ENCODE peak calls at places on chromosomes 16 and 17, in five cellular contexts. One of them, this sample, is unnamed.
A peak's percentile ranks its signal among the peaks of the same experiment; 100 is the strongest.

GRCh38 chr17:82528484-82529265 is 9.1 kb downstream of the FOXK2 start:
- DNase-seq in body of pancreas: peak; percentile 64
- DNase-seq in activated T-helper 1 cell treated with Interleukin-2 at 50 U/mL for 16 hours: no peak
- DNase-seq in Right ventricle myocardium superior: peak; percentile 75
- DNase-seq in activated CD4-positive, CD25-positive, alpha-beta regulatory T cell: no peak
- DNase-seq in this sample: peak; percentile 21

GRCh38 chr17:3558603-3559269 is 1.1 kb upstream of the TRPV3 start:
- DNase-seq in Right ventricle myocardium superior: peak; percentile 32
- DNase-seq in activated CD4-positive, CD25-positive, alpha-beta regulatory T cell: peak; percentile 13
- DNase-seq in activated T-helper 1 cell treated with Interleukin-2 at 50 U/mL for 16 hours: peak; percentile 17
- DNase-seq in body of pancreas: peak; percentile 25
- DNase-seq in this sample: no peak

GRCh38 chr17:19338031-19338990 is 24.2 kb downstream of the B9D1 start:
- DNase-seq in activated CD4-positive, CD25-positive, alpha-beta regulatory T cell: peak; percentile 34
- DNase-seq in activated T-helper 1 cell treated with Interleukin-2 at 50 U/mL for 16 hours: peak; percentile 38
- DNase-seq in Right ventricle myocardium superior: peak; percentile 79
- DNase-seq in body of pancreas: peak; percentile 89
- DNase-seq in this sample: peak; percentile 63

GRCh38 chr17:72358465-72358864 is 237.6 kb downstream of the SOX9 start:
- DNase-seq in activated T-helper 1 cell treated with Interleukin-2 at 50 U/mL for 16 hours: no peak
- DNase-seq in activated CD4-positive, CD25-positive, alpha-beta regulatory T cell: no peak
- DNase-seq in Right ventricle myocardium superior: no peak
- DNase-seq in body of pancreas: no peak
- DNase-seq in this sample: no peak

GRCh38 chr17:35073183-35073790 is 9.8 kb upstream of the RFFL start:
- DNase-seq in activated CD4-positive, CD25-positive, alpha-beta regulatory T cell: no peak
- DNase-seq in Right ventricle myocardium superior: no peak
- DNase-seq in body of pancreas: no peak
- DNase-seq in activated T-helper 1 cell treated with Interleukin-2 at 50 U/mL for 16 hours: no peak
- DNase-seq in this sample: no peak

GRCh38 chr17:28575126-28575795 is 1.4 kb downstream of the ALDOC start:
- DNase-seq in Right ventricle myocardium superior: peak; percentile 85
- DNase-seq in body of pancreas: no peak
- DNase-seq in activated T-helper 1 cell treated with Interleukin-2 at 50 U/mL for 16 hours: no peak
- DNase-seq in activated CD4-positive, CD25-positive, alpha-beta regulatory T cell: no peak
- DNase-seq in this sample: no peak

GRCh38 chr16:49495151-49495566 is 121.6 kb downstream of the C16orf78 start:
- DNase-seq in activated T-helper 1 cell treated with Interleukin-2 at 50 U/mL for 16 hours: no peak
- DNase-seq in Right ventricle myocardium superior: no peak
- DNase-seq in activated CD4-positive, CD25-positive, alpha-beta regulatory T cell: no peak
- DNase-seq in body of pancreas: no peak
- DNase-seq in this sample: no peak

GRCh38 chr16:88287219-88287618 is 95.5 kb upstream of the ZNF469 start:
- DNase-seq in body of pancreas: no peak
- DNase-seq in activated CD4-positive, CD25-positive, alpha-beta regulatory T cell: no peak
- DNase-seq in Right ventricle myocardium superior: no peak
- DNase-seq in activated T-helper 1 cell treated with Interleukin-2 at 50 U/mL for 16 hours: no peak
- DNase-seq in this sample: no peak

GRCh38 chr16:4386951-4387565 is 15.4 kb downstream of the VASN start:
- DNase-seq in activated CD4-positive, CD25-positive, alpha-beta regulatory T cell: no peak
- DNase-seq in Right ventricle myocardium superior: no peak
- DNase-seq in activated T-helper 1 cell treated with Interleukin-2 at 50 U/mL for 16 hours: no peak
- DNase-seq in body of pancreas: no peak
- DNase-seq in this sample: no peak

GRCh38 chr16:24525970-24526559 is 13.3 kb upstream of the RBBP6 start:
- DNase-seq in activated T-helper 1 cell treated with Interleukin-2 at 50 U/mL for 16 hours: no peak
- DNase-seq in Right ventricle myocardium superior: no peak
- DNase-seq in activated CD4-positive, CD25-positive, alpha-beta regulatory T cell: no peak
- DNase-seq in body of pancreas: peak; percentile 34
- DNase-seq in this sample: peak; percentile 23

GRCh38 chr17:76200354-76200753 is 39.9 kb downstream of the RNF157 start:
- DNase-seq in activated T-helper 1 cell treated with Interleukin-2 at 50 U/mL for 16 hours: no peak
- DNase-seq in activated CD4-positive, CD25-positive, alpha-beta regulatory T cell: no peak
- DNase-seq in body of pancreas: no peak
- DNase-seq in Right ventricle myocardium superior: no peak
- DNase-seq in this sample: no peak

GRCh38 chr17:60630352-60630751 is 30.4 kb downstream of the PPM1D start:
- DNase-seq in activated CD4-positive, CD25-positive, alpha-beta regulatory T cell: no peak
- DNase-seq in Right ventricle myocardium superior: peak; percentile 53
- DNase-seq in activated T-helper 1 cell treated with Interleukin-2 at 50 U/mL for 16 hours: no peak
- DNase-seq in body of pancreas: peak; percentile 18
- DNase-seq in this sample: no peak

GRCh38 chr17:65587602-65588193 is 26.2 kb upstream of the AXIN2 start:
- DNase-seq in body of pancreas: no peak
- DNase-seq in Right ventricle myocardium superior: peak; percentile 46
- DNase-seq in activated CD4-positive, CD25-positive, alpha-beta regulatory T cell: no peak
- DNase-seq in activated T-helper 1 cell treated with Interleukin-2 at 50 U/mL for 16 hours: no peak
- DNase-seq in this sample: no peak

GRCh38 chr16:65487231-65487630 is 365.4 kb upstream of the CDH11 start:
- DNase-seq in activated CD4-positive, CD25-positive, alpha-beta regulatory T cell: no peak
- DNase-seq in activated T-helper 1 cell treated with Interleukin-2 at 50 U/mL for 16 hours: no peak
- DNase-seq in body of pancreas: no peak
- DNase-seq in Right ventricle myocardium superior: no peak
- DNase-seq in this sample: no peak

GRCh38 chr17:77865109-77865611 is 93.3 kb upstream of the TNRC6C start:
- DNase-seq in Right ventricle myocardium superior: no peak
- DNase-seq in activated T-helper 1 cell treated with Interleukin-2 at 50 U/mL for 16 hours: no peak
- DNase-seq in activated CD4-positive, CD25-positive, alpha-beta regulatory T cell: no peak
- DNase-seq in body of pancreas: no peak
- DNase-seq in this sample: no peak

GRCh38 chr17:1737531-1738291 is 5.0 kb upstream of the SERPINF2 start:
- DNase-seq in activated CD4-positive, CD25-positive, alpha-beta regulatory T cell: no peak
- DNase-seq in Right ventricle myocardium superior: no peak
- DNase-seq in activated T-helper 1 cell treated with Interleukin-2 at 50 U/mL for 16 hours: no peak
- DNase-seq in body of pancreas: no peak
- DNase-seq in this sample: no peak

GRCh38 chr17:19744922-19745757 is 3.0 kb downstream of the ALDH3A1 start:
- DNase-seq in activated CD4-positive, CD25-positive, alpha-beta regulatory T cell: peak; percentile 73
- DNase-seq in Right ventricle myocardium superior: peak; percentile 96
- DNase-seq in body of pancreas: peak; percentile 96
- DNase-seq in activated T-helper 1 cell treated with Interleukin-2 at 50 U/mL for 16 hours: peak; percentile 70
- DNase-seq in this sample: peak; percentile 88

GRCh38 chr17:30376621-30377452 is 1.9 kb upstream of the CPD start:
- DNase-seq in Right ventricle myocardium superior: peak; percentile 66
- DNase-seq in body of pancreas: peak; percentile 39
- DNase-seq in activated CD4-positive, CD25-positive, alpha-beta regulatory T cell: no peak
- DNase-seq in activated T-helper 1 cell treated with Interleukin-2 at 50 U/mL for 16 hours: no peak
- DNase-seq in this sample: no peak

GRCh38 chr16:57994361-57994760 is 6.1 kb downstream of the ZNF319 start:
- DNase-seq in Right ventricle myocardium superior: no peak
- DNase-seq in activated CD4-positive, CD25-positive, alpha-beta regulatory T cell: no peak
- DNase-seq in body of pancreas: no peak
- DNase-seq in activated T-helper 1 cell treated with Interleukin-2 at 50 U/mL for 16 hours: no peak
- DNase-seq in this sample: no peak

GRCh38 chr17:48043171-48043570 is 5.0 kb upstream of the NFE2L1 start:
- DNase-seq in body of pancreas: no peak
- DNase-seq in activated CD4-positive, CD25-positive, alpha-beta regulatory T cell: no peak
- DNase-seq in activated T-helper 1 cell treated with Interleukin-2 at 50 U/mL for 16 hours: no peak
- DNase-seq in Right ventricle myocardium superior: no peak
- DNase-seq in this sample: no peak

GRCh38 chr16:56625140-56625942 is at the start of gene MT1E:
- DNase-seq in body of pancreas: peak; percentile 96
- DNase-seq in Right ventricle myocardium superior: peak; percentile 92
- DNase-seq in activated T-helper 1 cell treated with Interleukin-2 at 50 U/mL for 16 hours: no peak
- DNase-seq in activated CD4-positive, CD25-positive, alpha-beta regulatory T cell: no peak
- DNase-seq in this sample: no peak

GRCh38 chr16:11283820-11284248 is 2.7 kb upstream of the PRM1 start:
- DNase-seq in activated CD4-positive, CD25-positive, alpha-beta regulatory T cell: no peak
- DNase-seq in Right ventricle myocardium superior: no peak
- DNase-seq in body of pancreas: no peak
- DNase-seq in activated T-helper 1 cell treated with Interleukin-2 at 50 U/mL for 16 hours: no peak
- DNase-seq in this sample: no peak

GRCh38 chr17:47850692-47851573 is at the start of gene SP6:
- DNase-seq in activated CD4-positive, CD25-positive, alpha-beta regulatory T cell: peak; percentile 43
- DNase-seq in body of pancreas: peak; percentile 92
- DNase-seq in activated T-helper 1 cell treated with Interleukin-2 at 50 U/mL for 16 hours: peak; percentile 49
- DNase-seq in Right ventricle myocardium superior: peak; percentile 65
- DNase-seq in this sample: no peak

This sample was measured in CD8-positive, alpha-beta T cell.